ENCODE peak calls at places on chromosome 17, in six cellular contexts. K is HFFc6; O is GF-D8; P is adipocyte; T is activated naive CD8-positive, alpha-beta T cell treated with anti-CD3 and anti-CD28 coated beads, Interleukin-2, amount 50 U/mL, for 24 hours; S is ovary. I is an unnamed sample.

GRCh38 chr17:78697846-78698343 is 84.2 kb downstream of the CYTH1 start:
- DNase-seq in T (no peak), P (no peak), S (no peak), O (no peak), K (no peak), I (no peak)

GRCh38 chr17:9115446-9116265 is 94.3 kb downstream of the NTN1 start:
- DNase-seq in P (peak), T (peak), K (peak), O (no peak), S (peak), I (no peak)

GRCh38 chr17:20121359-20122235 is 112.4 kb downstream of the SPECC1 start:
- DNase-seq in S (peak), P (peak), T (peak), O (no peak), K (peak), I (no peak)

GRCh38 chr17:76444518-76445311 is 8.2 kb downstream of the UBE2O start:
- DNase-seq in T (no peak), P (peak), S (no peak), K (no peak), O (no peak), I (no peak)

GRCh38 chr17:40130352-40131042 is 8.7 kb downstream of the MSL1 start:
- DNase-seq in T (no peak), K (no peak), P (no peak), S (no peak), O (peak), I (peak)

GRCh38 chr17:29039764-29040598 is 3.0 kb upstream of the PIPOX start:
- DNase-seq in T (no peak), O (no peak), P (peak), K (peak), S (no peak), I (no peak)

GRCh38 chr17:45171338-45172231 is 9.9 kb downstream of the HEXIM2 start:
- DNase-seq in T (no peak), O (no peak), P (peak), S (no peak), K (no peak), I (no peak)

GRCh38 chr17:296906-297690 is 55.5 kb downstream of the RPH3AL start:
- DNase-seq in S (no peak), K (no peak), O (no peak), P (no peak), T (no peak), I (no peak)